ENCODE peak calls at places on chromosome 1, in eight cellular contexts. F is Calu3, Z is cardiac fibroblast, Q is pancreas, J is dorsolateral prefrontal cortex, E is fibroblast of the aortic adventitia, S is RWPE1, I is omental fat pad. Y is an unnamed sample.

GRCh38 chr1:170044187-170044586 is 30.3 kb downstream of the KIFAP3 start:
- DNase-seq in I (no peak), J (no peak), S (no peak), E (no peak), Z (no peak), F (no peak), Q (no peak), Y (no peak)

GRCh38 chr1:159752135-159752580 is 28.6 kb upstream of the DUSP23 start:
- DNase-seq in Q (peak), I (peak), F (peak), E (peak), S (peak), J (no peak), Z (peak), Y (no peak)

GRCh38 chr1:46061146-46061545 is 71.3 kb downstream of the PIK3R3 start:
- DNase-seq in J (no peak), F (no peak), S (no peak), I (no peak), E (no peak), Q (no peak), Z (no peak), Y (no peak)

GRCh38 chr1:207027221-207027777 is 5.3 kb downstream of the C1orf116 start:
- DNase-seq in I (no peak), F (peak), E (no peak), Q (no peak), J (no peak), S (peak), Z (no peak), Y (no peak)

GRCh38 chr1:56389813-56390539 is 189.4 kb downstream of the PLPP3 start:
- DNase-seq in F (peak), J (no peak), Q (no peak), I (no peak), S (no peak), E (no peak), Z (no peak), Y (no peak)

GRCh38 chr1:58943776-58944175 is 159.9 kb upstream of the JUN start:
- DNase-seq in Z (no peak), J (no peak), I (no peak), S (no peak), Q (no peak), E (no peak), F (no peak), Y (no peak)

GRCh38 chr1:98172022-98172421 is 251.2 kb upstream of the DPYD start:
- DNase-seq in J (no peak), Q (no peak), F (no peak), I (no peak), E (no peak), S (no peak), Z (no peak), Y (no peak)

GRCh38 chr1:16026723-16027484 is 5.1 kb downstream of the CLCNKA start:
- DNase-seq in S (no peak), E (peak), I (no peak), Z (peak), Q (no peak), F (no peak), J (no peak), Y (no peak)

GRCh38 chr1:204255225-204255624 is 41.4 kb upstream of the GOLT1A start:
- DNase-seq in I (no peak), J (no peak), F (no peak), Z (no peak), E (no peak), S (no peak), Q (no peak), Y (no peak)

GRCh38 chr1:94025383-94026340 is 95.3 kb downstream of the ABCA4 start:
- DNase-seq in J (no peak), E (peak), S (peak), Q (no peak), I (no peak), F (peak), Z (peak), Y (no peak)

GRCh38 chr1:9191216-9191615 is 43.4 kb upstream of the H6PD start:
- DNase-seq in S (no peak), E (no peak), I (no peak), Q (no peak), Z (no peak), F (no peak), J (no peak), Y (no peak)

GRCh38 chr1:184771190-184771691 is 16.6 kb upstream of the EDEM3 start:
- DNase-seq in J (no peak), E (no peak), F (no peak), Q (peak), S (no peak), I (no peak), Z (no peak), Y (no peak)

DNA sequence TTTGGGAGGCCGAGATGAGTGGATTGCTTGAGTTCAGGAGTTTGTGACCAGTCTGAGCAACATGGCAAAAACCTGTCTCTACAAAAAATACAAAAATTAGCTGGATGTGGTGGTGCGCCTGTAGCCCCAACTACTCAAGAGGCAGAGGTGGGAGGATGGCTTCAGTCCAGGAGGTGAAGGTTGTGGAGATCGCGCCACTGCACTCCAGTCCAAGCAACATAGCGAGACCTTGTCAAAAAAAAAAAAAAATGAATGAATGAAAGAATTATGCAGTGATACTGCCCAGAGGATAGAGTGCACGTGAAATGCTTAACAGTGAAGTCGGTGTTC is 429 bp upstream of the DPH2 start:
- DNase-seq in Q (peak), I (no peak), Z (no peak), S (no peak), F (no peak), J (no peak), E (no peak), Y (no peak)
- TF ChIP-seq CTCF in Q (no peak), I (no peak), Z (no peak), S (no peak), F (peak), J (no peak), E (no peak), Y (no peak)

DNA sequence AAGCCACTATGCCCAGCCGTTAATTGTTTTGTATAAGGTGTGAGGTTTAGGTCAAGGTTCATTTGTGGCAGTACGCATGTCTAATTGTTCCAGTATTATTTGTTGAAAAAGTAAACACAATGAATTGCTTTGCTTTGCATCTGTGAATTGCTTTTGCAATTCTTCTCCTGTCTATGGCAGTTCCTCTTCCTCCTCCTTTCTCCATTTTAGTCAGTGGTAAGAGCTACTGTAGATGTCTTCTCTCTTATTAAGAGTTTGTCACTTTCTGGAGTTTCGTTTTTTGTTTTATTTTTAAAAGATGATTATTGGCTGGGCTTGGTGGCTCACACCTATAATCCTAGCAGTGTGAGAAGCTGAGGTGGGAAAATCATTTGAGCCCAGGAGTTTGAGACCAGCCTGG is 29.2 kb downstream of the C1orf185 start:
- DNase-seq in S (no peak), F (no peak), Q (no peak), Z (no peak), E (no peak), I (no peak), J (no peak), Y (no peak)
- TF ChIP-seq CTCF in S (no peak), F (no peak), Q (no peak), Z (no peak), E (no peak), I (no peak), J (no peak), Y (no peak)

GRCh38 chr1:163170975-163171676 is 31.6 kb downstream of the RGS5 start:
- DNase-seq in Q (no peak), F (peak), Z (peak), S (peak), E (peak), I (no peak), J (no peak), Y (no peak)
- TF ChIP-seq CTCF in Q (no peak), F (peak), Z (peak), S (peak), E (peak), I (no peak), J (peak), Y (peak)

GRCh38 chr1:154983776-154984466 is 777 bp downstream of the FLAD1 start:
- DNase-seq in E (no peak), S (no peak), Q (no peak), I (no peak), Z (no peak), J (no peak), F (no peak), Y (no peak)
- TF ChIP-seq CTCF in E (no peak), S (peak), Q (no peak), I (no peak), Z (no peak), J (no peak), F (no peak), Y (no peak)

GRCh38 chr1:247548092-247548491 is 842 bp upstream of the GCSAML start:
- DNase-seq in I (no peak), Z (no peak), J (no peak), Q (no peak), E (no peak), S (no peak), F (no peak), Y (no peak)
- TF ChIP-seq CTCF in I (no peak), Z (no peak), J (no peak), Q (no peak), E (no peak), S (no peak), F (no peak), Y (no peak)

GRCh38 chr1:177425241-177425640 is 254.5 kb downstream of the BRINP2 start:
- DNase-seq in Z (no peak), Q (no peak), E (no peak), I (no peak), F (no peak), J (no peak), S (no peak), Y (no peak)

GRCh38 chr1:177431123-177431522 is 260.4 kb downstream of the BRINP2 start:
- DNase-seq in S (no peak), Z (no peak), E (no peak), J (no peak), F (no peak), I (no peak), Q (no peak), Y (no peak)

GRCh38 chr1:177432897-177433296 is 262.1 kb downstream of the BRINP2 start:
- DNase-seq in F (no peak), J (no peak), Q (no peak), I (no peak), E (peak), Z (no peak), S (no peak), Y (no peak)

GRCh38 chr1:177426533-177426932 is 255.8 kb downstream of the BRINP2 start:
- DNase-seq in Z (no peak), E (no peak), F (no peak), Q (no peak), I (no peak), J (no peak), S (no peak), Y (no peak)

GRCh38 chr1:177429234-177429633 is 258.5 kb downstream of the BRINP2 start:
- DNase-seq in E (no peak), S (no peak), Z (no peak), F (no peak), Q (no peak), J (no peak), I (no peak), Y (no peak)
- TF ChIP-seq CTCF in E (no peak), S (no peak), Z (no peak), F (no peak), Q (no peak), J (no peak), I (no peak), Y (peak)